ENCODE peak calls at places on chromosomes 7 and 10, in four cellular contexts. E, K, U and J are unnamed samples.

GRCh38 chr10:133347636-133348517 is 704 bp downstream of the PRAP1 start:
- DNase-seq in E (no peak), K (no peak), U (no peak), J (no peak)

GRCh38 chr10:17026686-17027485 is 102.7 kb downstream of the CUBN start:
- DNase-seq in K (no peak), U (peak; percentile 80), E (no peak), J (no peak)

GRCh38 chr10:122499012-122499411 is 37.7 kb downstream of the HTRA1 start:
- DNase-seq in E (no peak), U (no peak), K (peak; percentile 69), J (no peak)

GRCh38 chr7:147088916-147089315 is 972.3 kb downstream of the CNTNAP2 start:
- DNase-seq in U (no peak), E (no peak), K (no peak), J (no peak)

GRCh38 chr7:154775681-154776080 is 227.2 kb downstream of the PAXIP1 start:
- DNase-seq in U (no peak), E (no peak), K (no peak), J (no peak)

GRCh38 chr7:69110450-69111050 is 487.7 kb upstream of the AUTS2 start:
- DNase-seq in E (no peak), U (no peak), K (no peak), J (no peak)

GRCh38 chr10:88974446-88975376 is 15.9 kb upstream of the FAS start:
- DNase-seq in K (no peak), E (no peak), U (no peak), J (no peak)

GRCh38 chr7:47715631-47716068 is 133.7 kb upstream of the TNS3 start:
- DNase-seq in U (no peak), K (no peak), E (no peak), J (no peak)

GRCh38 chr7:15508258-15508657 is 53.6 kb downstream of the AGMO start:
- DNase-seq in U (no peak), E (no peak), K (no peak), J (no peak)

GRCh38 chr7:2726316-2727018 is 38.5 kb downstream of the AMZ1 start:
- DNase-seq in U (no peak), K (no peak), E (no peak), J (no peak)

GRCh38 chr10:89490589-89491335 is 44.6 kb downstream of the SLC16A12 start:
- DNase-seq in E (no peak), K (no peak), U (no peak), J (no peak)

GRCh38 chr10:63819753-63820347 is 298.6 kb downstream of the REEP3 start:
- DNase-seq in K (peak; percentile 80), U (no peak), E (peak; percentile 38), J (peak; percentile 82)

GRCh38 chr7:107937514-107937913 is 46.5 kb downstream of the DLD start:
- DNase-seq in K (no peak), E (no peak), U (no peak), J (no peak)

GRCh38 chr7:36677769-36678435 is 46.4 kb downstream of the AOAH start:
- DNase-seq in K (no peak), E (no peak), U (peak; percentile 87), J (no peak)

GRCh38 chr10:72044417-72045041 is 43.8 kb downstream of the SPOCK2 start:
- DNase-seq in K (peak; percentile 72), E (no peak), U (no peak), J (no peak)

GRCh38 chr7:38306914-38307313 is 33.5 kb upstream of the TARP start:
- DNase-seq in E (no peak), K (no peak), U (no peak), J (no peak)

GRCh38 chr10:51485668-51486067 is 213.7 kb downstream of the CSTF2T start:
- DNase-seq in K (no peak), U (no peak), E (no peak), J (no peak)

GRCh38 chr10:84424731-84425165 is 96.4 kb downstream of the CCSER2 start:
- DNase-seq in U (no peak), E (peak; percentile 50), K (peak; percentile 84), J (peak; percentile 88)

GRCh38 chr7:50667338-50667737 is 102.1 kb upstream of the DDC start:
- DNase-seq in E (no peak), K (peak; percentile 61), U (no peak), J (peak; percentile 69)

GRCh38 chr10:92242910-92243671 is 47.8 kb downstream of the CPEB3 start:
- DNase-seq in K (peak; percentile 61), E (peak; percentile 76), U (peak; percentile 48), J (peak; percentile 67)

GRCh38 chr10:101834341-101834740 is 9.3 kb downstream of the KCNIP2 start:
- DNase-seq in E (no peak), K (peak; percentile 55), U (no peak), J (peak; percentile 41)

GRCh38 chr10:22625511-22626288 is 88.7 kb downstream of the PIP4K2A start:
- DNase-seq in K (no peak), U (no peak), E (no peak), J (no peak)

GRCh38 chr10:116490028-116490662 is 55.6 kb upstream of the PNLIP start:
- DNase-seq in E (no peak), K (no peak), U (no peak), J (no peak)

GRCh38 chr10:12367272-12367671 is 17.9 kb downstream of the CAMK1D start:
- DNase-seq in K (no peak), E (no peak), U (no peak), J (no peak)

GRCh38 chr10:112383325-112383724 is 9.4 kb downstream of the ACSL5 start:
- DNase-seq in E (peak; percentile 54), U (peak; percentile 14), K (no peak), J (peak; percentile 39)

GRCh38 chr7:73828107-73828803 is 2.5 kb upstream of the CLDN4 start:
- DNase-seq in K (no peak), E (peak; percentile 86), U (peak; percentile 7), J (no peak)

GRCh38 chr10:42367532-42368230 is 270.7 kb downstream of the ZNF33B start:
- DNase-seq in K (peak; percentile 88), U (no peak), E (peak; percentile 5), J (peak; percentile 89)

GRCh38 chr7:28984219-28984618 is 26.1 kb upstream of the TRIL start:
- DNase-seq in E (no peak), K (no peak), U (no peak), J (no peak)

GRCh38 chr10:71833451-71834342 is 17.4 kb downstream of the PSAP start:
- DNase-seq in K (no peak), U (no peak), E (no peak), J (no peak)

GRCh38 chr10:44313706-44314307 is 71.1 kb downstream of the CXCL12 start:
- DNase-seq in E (no peak), U (no peak), K (no peak), J (no peak)

GRCh38 chr7:131328387-131329175 is 905 bp downstream of the MKLN1 start:
- DNase-seq in K (no peak), U (no peak), E (no peak), J (no peak)

GRCh38 chr7:131188367-131189339 is 139.0 kb upstream of the MKLN1 start:
- DNase-seq in E (peak; percentile 33), K (no peak), U (peak; percentile 69), J (peak; percentile 25)

GRCh38 chr7:147509052-147509480 is 1081.5 kb upstream of the C7orf33 start:
- DNase-seq in E (no peak), K (no peak), U (no peak), J (no peak)

GRCh38 chr7:12231097-12231496 is 20.0 kb downstream of the TMEM106B start:
- DNase-seq in E (no peak), K (no peak), U (no peak), J (no peak)

GRCh38 chr10:103654925-103655324 is 161.4 kb downstream of the NEURL1 start:
- DNase-seq in K (no peak), U (no peak), E (no peak), J (no peak)

GRCh38 chr10:79948976-79949722 is at the start of gene SFTPD:
- DNase-seq in U (no peak), K (no peak), E (no peak), J (no peak)

GRCh38 chr7:99860281-99861127 is 16.3 kb downstream of the OR2AE1 start:
- DNase-seq in K (no peak), E (peak; percentile 71), U (no peak), J (peak; percentile 55)

GRCh38 chr7:7595451-7595850 is 28.8 kb downstream of the MIOS start:
- DNase-seq in U (no peak), K (no peak), E (peak; percentile 10), J (no peak)